ENCODE peak calls at places on chromosomes 6 and 20, in nine cellular contexts. C is cardiac muscle cell; S is left ventricle myocardium inferior; W is H9; D is astrocyte; F is uterus; O is adrenal gland; H is effector memory CD4-positive, alpha-beta T cell; X is heart left ventricle. Q is an unnamed sample. For H3K9me3, the result is how much of the 10 kb centered on the place peaks cover.

GRCh38 chr6:166313255-166314070 is 5.3 kb upstream of the PRR18 start:
- DNase-seq in H (peak), W (peak), F (no peak), O (peak), C (peak), X (no peak), S (no peak), D (peak), Q (no peak)

GRCh38 chr20:13158339-13158738 is 62.7 kb upstream of the ISM1 start:
- DNase-seq in H (no peak), X (no peak), O (no peak), C (no peak), W (no peak), S (no peak), F (peak), D (no peak), Q (no peak)

GRCh38 chr20:13022401-13023170 is 13.8 kb downstream of the SPTLC3 start:
- DNase-seq in S (no peak), X (no peak), O (no peak), H (no peak), D (peak), C (peak), F (no peak), W (no peak), Q (no peak)

GRCh38 chr6:95321106-95321505 is 256.2 kb upstream of the MANEA start:
- DNase-seq in D (peak), H (no peak), O (no peak), C (no peak), S (no peak), F (no peak), X (no peak), W (no peak), Q (no peak)

GRCh38 chr6:72651191-72651590 is 29.3 kb downstream of the KCNQ5 start:
- DNase-seq in O (no peak), H (no peak), W (no peak), S (no peak), C (no peak), F (no peak), X (no peak), D (no peak), Q (no peak)

GRCh38 chr20:50663095-50663821 is 28.1 kb downstream of the RIPOR3 start:
- DNase-seq in W (peak), O (peak), S (peak), H (no peak), F (no peak), C (no peak), D (no peak), X (no peak), Q (no peak)

GRCh38 chr6:118618676-118619377 is 32.6 kb downstream of the CEP85L start:
- DNase-seq in C (peak), S (peak), D (peak), W (peak), X (no peak), H (peak), F (peak), O (peak), Q (peak)

GRCh38 chr6:40371095-40371494 is 216.1 kb downstream of the LRFN2 start:
- DNase-seq in O (no peak), X (no peak), W (no peak), F (no peak), C (no peak), H (no peak), S (no peak), D (no peak), Q (no peak)

GRCh38 chr20:41170386-41171105 is 33.2 kb downstream of the PLCG1 start:
- DNase-seq in H (no peak), W (no peak), X (peak), D (no peak), F (peak), S (no peak), C (no peak), O (no peak), Q (no peak)

GRCh38 chr20:24340933-24341332 is 128.5 kb upstream of the SYNDIG1 start:
- DNase-seq in D (no peak), O (no peak), W (no peak), F (no peak), S (no peak), H (no peak), C (no peak), X (no peak), Q (no peak)

GRCh38 chr6:168102093-168102985 is 23.3 kb upstream of the FRMD1 start:
- DNase-seq in W (no peak), D (no peak), C (no peak), F (no peak), O (no peak), H (no peak), S (peak), X (no peak), Q (no peak)

GRCh38 chr6:161068296-161068695 is 76.7 kb downstream of the MAP3K4 start:
- DNase-seq in D (no peak), C (no peak), F (no peak), H (no peak), X (no peak), S (no peak), O (no peak), W (no peak), Q (no peak)

GRCh38 chr6:57294829-57295228 is 22.6 kb upstream of the PRIM2 start:
- DNase-seq in W (no peak), F (peak), S (no peak), O (no peak), H (no peak), C (no peak), D (no peak), X (no peak), Q (no peak)

GRCh38 chr20:46023999-46024398 is 5.0 kb upstream of the SLC12A5 start:
- DNase-seq in C (no peak), W (no peak), D (no peak), X (peak), F (no peak), S (no peak), H (no peak), O (no peak), Q (no peak)

GRCh38 chr6:15308445-15309213 is 62.8 kb downstream of the JARID2 start:
- DNase-seq in O (no peak), S (no peak), H (no peak), W (no peak), F (no peak), C (no peak), X (no peak), D (peak), Q (no peak)

GRCh38 chr6:17207281-17207680 is 73.9 kb upstream of the RBM24 start:
- DNase-seq in F (no peak), X (no peak), W (no peak), D (no peak), O (no peak), C (no peak), H (no peak), S (no peak), Q (no peak)

GRCh38 chr6:128759901-128760300 is 123.0 kb upstream of the LAMA2 start:
- DNase-seq in F (no peak), W (no peak), X (no peak), S (no peak), O (no peak), D (no peak), C (no peak), H (no peak), Q (no peak)

GRCh38 chr20:54479138-54479906 is 3.9 kb downstream of the DOK5 start:
- DNase-seq in O (no peak), S (no peak), F (no peak), X (no peak), D (peak), C (no peak), H (no peak), W (peak), Q (no peak)

GRCh38 chr20:10861619-10862018 is 187.8 kb upstream of the JAG1 start:
- DNase-seq in W (no peak), X (no peak), F (no peak), O (no peak), H (no peak), S (no peak), D (peak), C (no peak), Q (no peak)

GRCh38 chr6:33822575-33823395 is 19.0 kb upstream of the MLN start:
- DNase-seq in W (peak), X (no peak), H (no peak), C (peak), S (no peak), F (no peak), O (no peak), D (no peak), Q (no peak)

GRCh38 chr6:13527669-13528051 is 40.3 kb upstream of the GFOD1 start:
- DNase-seq in D (no peak), S (no peak), F (no peak), C (no peak), X (no peak), W (no peak), O (no peak), H (no peak), Q (no peak)

GRCh38 chr6:9795880-9796279 is 619.0 kb downstream of the TFAP2A start:
- DNase-seq in O (no peak), W (no peak), C (peak), F (no peak), S (no peak), D (no peak), X (no peak), H (no peak), Q (no peak)

GRCh38 chr20:37837934-37838333 is 65.0 kb upstream of the VSTM2L start:
- DNase-seq in W (no peak), S (no peak), X (no peak), O (no peak), H (no peak), F (no peak), D (no peak), C (no peak), Q (no peak)

GRCh38 chr20:24994470-24995368 is 2.2 kb upstream of the APMAP start:
- DNase-seq in O (peak), W (peak), D (peak), X (peak), S (peak), C (peak), H (peak), F (peak), Q (peak)

GRCh38 chr20:39480644-39481043 is 518.5 kb downstream of the DHX35 start:
- DNase-seq in O (no peak), S (no peak), X (no peak), D (no peak), C (no peak), F (no peak), W (no peak), H (no peak), Q (no peak)
- H3K9me3 ChIP-seq in O (under half), S (under half), X (under half), D (under half), C (under half), F (under half), W (under half), H (under half), Q (under half)

GRCh38 chr6:27448456-27448855 is 24.4 kb downstream of the ZNF184 start:
- DNase-seq in S (no peak), H (no peak), O (no peak), X (no peak), D (no peak), C (no peak), F (no peak), W (no peak), Q (no peak)
- H3K9me3 ChIP-seq in S (half or more), H (under half), O (under half), X (half or more), D (half or more), C (under half), F (under half), W (half or more), Q (under half)

GRCh38 chr6:22466665-22467064 is 102.7 kb upstream of the HDGFL1 start:
- DNase-seq in S (no peak), H (no peak), W (no peak), C (no peak), D (no peak), F (no peak), O (no peak), X (no peak), Q (no peak)

GRCh38 chr6:22470454-22471368 is 98.7 kb upstream of the HDGFL1 start:
- DNase-seq in H (no peak), W (no peak), D (peak), O (peak), S (peak), X (no peak), C (peak), F (peak), Q (no peak)

GRCh38 chr6:22471369-22471690 is 98.0 kb upstream of the HDGFL1 start:
- DNase-seq in W (no peak), F (no peak), D (no peak), O (no peak), X (no peak), H (no peak), C (no peak), S (no peak), Q (no peak)

GRCh38 chr6:22467645-22468044 is 101.7 kb upstream of the HDGFL1 start:
- DNase-seq in O (no peak), W (no peak), H (no peak), C (no peak), D (no peak), X (no peak), F (no peak), S (no peak), Q (no peak)

DNA sequence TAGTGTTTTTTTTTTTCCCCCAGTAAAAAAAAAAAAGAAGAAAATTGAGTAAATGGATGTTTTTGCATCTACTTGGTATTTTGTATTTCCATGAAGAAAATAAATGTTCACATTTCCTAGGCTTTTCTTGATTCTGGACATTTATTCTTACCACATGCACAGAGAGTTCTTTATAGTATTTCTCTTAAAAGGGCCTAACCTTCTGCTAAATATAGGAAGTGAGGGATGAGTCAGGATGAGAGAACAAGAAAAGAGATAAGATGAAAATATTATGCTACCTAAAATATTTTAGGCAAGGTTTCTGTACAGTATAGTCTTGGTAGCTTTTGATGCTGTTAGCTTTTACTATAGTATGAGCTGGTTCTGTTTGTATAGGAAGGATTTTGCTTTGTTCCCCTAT is 100.8 kb upstream of the HDGFL1 start:
- DNase-seq in S (no peak), C (no peak), O (no peak), X (no peak), W (no peak), H (no peak), F (no peak), D (peak), Q (no peak)
- H3K9me3 ChIP-seq in S (under half), C (under half), O (under half), X (under half), W (under half), H (under half), F (under half), D (under half), Q (under half)

GRCh38 chr20:60921021-60921622 is 330.9 kb upstream of the CDH4 start:
- DNase-seq in C (no peak), S (peak), D (peak), F (no peak), X (no peak), O (no peak), W (peak), H (no peak), Q (no peak)
- H3K9me3 ChIP-seq in C (under half), S (under half), D (under half), F (under half), X (under half), O (under half), W (under half), H (under half), Q (under half)

GRCh38 chr20:49283703-49284625 is 6.1 kb upstream of the ZNFX1 start:
- DNase-seq in C (no peak), F (no peak), W (no peak), X (no peak), O (no peak), S (no peak), D (no peak), H (no peak), Q (no peak)
- H3K9me3 ChIP-seq in C (under half), F (under half), W (under half), X (half or more), O (under half), S (half or more), D (under half), H (half or more), Q (half or more)